ENCODE peak calls at places on chromosomes 13 and 19, in nine cellular contexts. J is fibroblast of pulmonary artery, E is neural progenitor cell, N is BE2C, F is MM.1S, K is upper lobe of left lung, Z is AG04450, S is astrocyte of the cerebellum, G is tibial artery. O is an unnamed sample.

GRCh38 chr19:46915386-46915785 is 54.6 kb downstream of the ARHGAP35 start:
- DNase-seq in J (no peak), E (no peak), N (no peak), F (no peak), K (no peak), Z (no peak), S (no peak), G (no peak), O (no peak)

GRCh38 chr19:6494438-6495036 is 7.6 kb downstream of the TUBB4A start:
- DNase-seq in J (no peak), E (no peak), N (no peak), F (no peak), K (no peak), Z (no peak), S (no peak), G (no peak), O (no peak)

GRCh38 chr13:100547805-100548204 is 40.8 kb downstream of the GGACT start:
- DNase-seq in J (no peak), E (no peak), N (peak; percentile 30), F (no peak), K (no peak), Z (no peak), S (no peak), G (no peak), O (no peak)

GRCh38 chr19:56176881-56177280 is 1.1 kb downstream of the GALP start:
- DNase-seq in J (no peak), E (no peak), N (no peak), F (no peak), K (no peak), Z (no peak), S (no peak), G (no peak), O (no peak)

GRCh38 chr13:83190020-83190419 is 692.3 kb downstream of the SLITRK1 start:
- DNase-seq in J (peak; percentile 56), E (no peak), N (no peak), F (no peak), K (no peak), Z (no peak), S (no peak), G (no peak), O (no peak)

GRCh38 chr13:33816912-33817311 is 1.0 kb upstream of the RFC3 start:
- DNase-seq in J (no peak), E (no peak), N (no peak), F (no peak), K (no peak), Z (no peak), S (no peak), G (no peak), O (no peak)

GRCh38 chr13:75175575-75175974 is 306.4 kb downstream of the TBC1D4 start:
- DNase-seq in J (peak; percentile 39), E (no peak), N (no peak), F (no peak), K (no peak), Z (no peak), S (no peak), G (no peak), O (no peak)

GRCh38 chr13:73696713-73697112 is 437.5 kb downstream of the KLF12 start:
- DNase-seq in J (no peak), E (no peak), N (no peak), F (no peak), K (no peak), Z (no peak), S (no peak), G (no peak), O (no peak)

GRCh38 chr19:32876919-32877285 is 7.3 kb upstream of the SLC7A9 start:
- DNase-seq in J (peak; percentile 13), E (no peak), N (no peak), F (no peak), K (peak; percentile 71), Z (no peak), S (peak; percentile 29), G (no peak), O (peak; percentile 53)

GRCh38 chr13:98879127-98879520 is 98.7 kb downstream of the DOCK9 start:
- DNase-seq in J (no peak), E (no peak), N (no peak), F (no peak), K (no peak), Z (no peak), S (no peak), G (no peak), O (no peak)
- TF ChIP-seq CTCF in J (no peak), E (no peak), N (peak; percentile 2), F (no peak), K (no peak), Z (no peak), S (peak; percentile 15), G (no peak), O (no peak)

DNA sequence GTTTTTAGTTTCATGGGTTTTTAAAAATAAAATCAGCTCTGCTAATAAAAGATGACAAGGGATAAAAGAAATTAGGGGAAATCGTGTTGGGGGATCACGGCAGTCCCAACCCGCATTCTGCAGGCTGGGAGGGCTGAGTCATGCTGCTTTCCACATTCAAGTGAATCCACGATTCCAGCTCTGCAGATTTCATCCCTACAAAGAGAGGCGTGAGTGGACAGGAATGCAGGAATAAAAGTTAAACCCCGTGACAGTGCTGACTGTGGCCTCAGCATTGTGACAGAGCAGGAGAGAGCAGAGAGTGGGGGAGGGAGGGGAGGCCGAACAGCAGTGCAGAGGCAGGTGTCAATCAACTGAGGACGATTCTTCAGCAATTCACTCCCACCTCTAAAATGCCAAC is 66.5 kb upstream of the RAP2A start:
- DNase-seq in J (peak; percentile 56), E (peak; percentile 59), N (no peak), F (no peak), K (no peak), Z (peak; percentile 24), S (peak; percentile 54), G (no peak), O (no peak)
- H3K4me3 ChIP-seq in J (no peak overlapping the region), E (no peak overlapping the region), N (no peak overlapping the region), F (no peak overlapping the region), K (no peak overlapping the region), Z (no peak overlapping the region), S (no peak overlapping the region), G (no peak overlapping the region), O (no peak overlapping the region)

GRCh38 chr19:8017808-8018207 is 12.4 kb upstream of the ELAVL1 start:
- DNase-seq in J (no peak), E (peak; percentile 52), N (no peak), F (peak; percentile 42), K (no peak), Z (no peak), S (no peak), G (no peak), O (no peak)
- TF ChIP-seq CTCF in J (no peak), E (peak; percentile 57), N (peak; percentile 16), F (peak; percentile 62), K (no peak), Z (no peak), S (no peak), G (no peak), O (no peak)

GRCh38 chr19:13834308-13834790 is 39.1 kb downstream of the ZSWIM4 start:
- DNase-seq in J (no peak), E (no peak), N (no peak), F (no peak), K (no peak), Z (no peak), S (no peak), G (no peak), O (no peak)
- H3K4me3 ChIP-seq in J (no peak overlapping the region), E (no peak overlapping the region), N (no peak overlapping the region), F (peak overlapping the region; percentile 62), K (no peak overlapping the region), Z (no peak overlapping the region), S (no peak overlapping the region), G (no peak overlapping the region), O (no peak overlapping the region)

DNA sequence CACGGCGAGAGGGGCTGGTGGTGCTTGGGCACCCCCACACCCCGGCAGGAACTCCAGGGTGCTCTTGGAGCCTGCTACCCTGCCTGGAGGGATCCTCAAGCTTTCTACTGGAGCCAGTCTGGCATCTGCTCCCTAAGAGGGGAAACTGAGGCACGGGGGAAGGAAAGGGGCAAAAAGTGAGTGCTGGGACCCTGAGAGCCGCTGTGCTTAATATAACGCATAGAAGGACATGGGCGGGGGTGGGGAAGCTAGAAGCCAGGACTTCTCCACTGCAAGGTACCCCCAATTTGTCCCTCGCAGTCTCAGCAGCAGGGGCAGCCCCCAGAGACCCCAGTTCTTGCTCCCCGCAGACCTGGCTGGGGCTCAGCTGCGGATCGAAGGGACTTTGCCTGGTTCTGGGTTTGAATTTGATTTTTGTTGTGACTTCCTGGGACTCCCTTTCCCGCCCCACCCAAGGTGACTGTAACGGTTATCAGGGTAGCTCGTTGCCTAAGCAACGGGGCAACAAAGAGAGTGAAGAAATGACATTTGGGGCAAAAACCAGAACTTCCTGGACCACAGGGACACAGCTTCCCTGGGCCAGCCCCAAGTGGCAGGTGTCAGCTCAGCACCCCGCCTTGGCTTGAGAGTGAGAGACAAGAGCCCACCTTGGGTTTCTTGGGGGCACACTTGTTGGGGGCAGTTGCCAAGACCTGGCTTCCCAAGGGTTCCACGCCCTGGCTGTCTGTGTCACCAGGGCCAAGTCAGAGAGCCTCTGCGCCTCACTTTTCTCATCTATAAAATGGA is 638 bp downstream of the ADGRE5 start:
- DNase-seq in J (peak; percentile 61), E (no peak), N (no peak), F (no peak), K (no peak), Z (no peak), S (no peak), G (peak; percentile 62), O (no peak)
- TF ChIP-seq CTCF in J (no peak), E (no peak), N (no peak), F (no peak), K (no peak), Z (no peak), S (no peak), G (no peak), O (no peak)

GRCh38 chr19:1775951-1776605 is 22.8 kb downstream of the ONECUT3 start:
- DNase-seq in J (no peak), E (no peak), N (no peak), F (no peak), K (no peak), Z (no peak), S (no peak), G (no peak), O (no peak)

GRCh38 chr19:1773173-1773572 is 19.9 kb downstream of the ONECUT3 start:
- DNase-seq in J (peak; percentile 46), E (no peak), N (no peak), F (no peak), K (no peak), Z (no peak), S (no peak), G (no peak), O (no peak)

GRCh38 chr19:1777149-1777548 is 23.8 kb downstream of the ONECUT3 start:
- DNase-seq in J (no peak), E (no peak), N (no peak), F (no peak), K (no peak), Z (no peak), S (no peak), G (no peak), O (no peak)

GRCh38 chr19:1776606-1777147 is 23.4 kb downstream of the ONECUT3 start:
- DNase-seq in J (no peak), E (no peak), N (no peak), F (no peak), K (no peak), Z (no peak), S (no peak), G (no peak), O (no peak)

GRCh38 chr19:1774999-1775772 is 21.9 kb downstream of the ONECUT3 start:
- DNase-seq in J (no peak), E (no peak), N (peak; percentile 54), F (no peak), K (no peak), Z (no peak), S (no peak), G (no peak), O (no peak)
- H3K4me3 ChIP-seq in J (no peak overlapping the region), E (no peak overlapping the region), N (no peak overlapping the region), F (no peak overlapping the region), K (no peak overlapping the region), Z (no peak overlapping the region), S (no peak overlapping the region), G (no peak overlapping the region), O (no peak overlapping the region)